ENCODE peak calls at places on chromosomes 4 and X, in seven cellular contexts. C is H9, W is H1, K is IMR-90, V is trophoblast cell, D is mesendoderm, U is neuronal stem cell. A is an unnamed sample.
A peak's percentile ranks its signal among the peaks of the same experiment; 100 is the strongest.

GRCh38 chr4:161132715-161133425 is 1030.9 kb downstream of the FSTL5 start:
- DNase-seq in U (no peak), V (no peak), W (no peak), K (no peak), D (no peak), C (no peak), A (no peak)

GRCh38 chr4:165332502-165332901 is 5.0 kb downstream of the MSMO1 start:
- DNase-seq in C (no peak), K (no peak), V (no peak), U (no peak), D (no peak), W (no peak), A (no peak)

GRCh38 chr4:129355529-129355928 is 259.6 kb downstream of the C4orf33 start:
- DNase-seq in U (no peak), K (no peak), D (peak; percentile 54), C (no peak), W (no peak), V (peak; percentile 12), A (no peak)

GRCh38 chr4:19739101-19739651 is 512.5 kb upstream of the SLIT2 start:
- DNase-seq in D (peak; percentile 7), C (no peak), U (no peak), V (peak; percentile 0), K (peak; percentile 95), W (no peak), A (peak; percentile 88)

GRCh38 chr4:145937990-145938611 is 522 bp downstream of the ZNF827 start:
- DNase-seq in W (peak; percentile 48), U (peak; percentile 36), D (peak; percentile 92), V (no peak), C (no peak), K (peak; percentile 27), A (peak; percentile 59)

GRCh38 chr4:185772391-185773093 is 39.5 kb downstream of the SORBS2 start:
- DNase-seq in C (no peak), D (no peak), K (no peak), V (no peak), W (no peak), U (no peak), A (no peak)

GRCh38 chr4:186554485-186554884 is 882 bp downstream of the MTNR1A start:
- DNase-seq in D (peak; percentile 82), W (no peak), U (no peak), K (no peak), C (peak; percentile 78), V (no peak), A (no peak)

GRCh38 chrX:132631579-132632232 is 142.9 kb upstream of the MBNL3 start:
- DNase-seq in K (peak; percentile 40), U (no peak), W (no peak), C (no peak), D (peak; percentile 41), V (no peak), A (peak; percentile 51)

DNA sequence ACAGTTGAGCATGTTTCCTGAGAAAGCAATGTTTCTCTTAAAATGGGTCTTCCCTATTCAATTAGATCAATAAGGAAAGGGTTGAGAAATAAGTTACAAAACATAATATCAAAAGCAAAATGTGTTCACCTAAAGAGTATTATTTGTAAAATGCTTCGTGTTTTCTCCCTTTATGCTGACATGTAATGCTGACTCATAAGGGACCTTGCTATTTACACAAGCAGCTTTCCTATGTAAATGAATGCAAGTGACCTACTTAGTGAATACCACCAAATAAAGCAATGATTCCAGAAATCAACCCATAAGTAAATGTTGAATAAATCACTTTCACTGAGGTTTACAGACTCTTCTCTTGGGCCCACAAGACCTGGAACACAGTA is 91.5 kb downstream of the ELOVL6 start:
- DNase-seq in V (no peak), C (no peak), D (peak; percentile 71), K (peak; percentile 85), U (no peak), W (no peak), A (peak; percentile 80)
- H3K9ac ChIP-seq in V (no peak overlapping the region), C (no peak overlapping the region), D (no peak overlapping the region), K (no peak overlapping the region), U (no peak overlapping the region), W (no peak overlapping the region), A (peak overlapping the region; percentile 62)

DNA sequence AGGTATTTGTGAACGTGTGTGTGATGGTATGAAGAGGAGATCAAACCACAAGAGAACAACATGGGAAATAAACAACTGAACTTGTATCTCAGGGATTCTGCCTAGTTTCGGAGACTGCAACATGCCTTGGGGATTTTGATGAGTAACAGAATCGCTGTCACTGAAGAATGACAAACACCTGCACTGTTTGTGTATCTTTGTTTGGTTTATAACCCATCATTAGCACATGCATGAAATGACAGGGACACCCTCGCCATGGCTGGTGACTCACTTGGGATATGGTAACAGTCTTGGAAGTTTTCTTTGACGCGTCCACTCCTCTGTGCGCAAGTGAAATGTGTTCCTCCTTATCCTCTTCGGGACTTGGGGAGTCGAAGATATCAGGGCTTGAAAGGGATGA is 30.3 kb upstream of the MAP3K15 start:
- DNase-seq in V (peak; percentile 51), W (no peak), K (peak; percentile 8), U (no peak), C (no peak), D (no peak), A (peak; percentile 7)
- H2BK5ac ChIP-seq in V (no peak overlapping the region), W (no peak overlapping the region), K (no peak overlapping the region), U (no peak overlapping the region), C (no peak overlapping the region), D (no peak overlapping the region), A (no peak overlapping the region)

DNA sequence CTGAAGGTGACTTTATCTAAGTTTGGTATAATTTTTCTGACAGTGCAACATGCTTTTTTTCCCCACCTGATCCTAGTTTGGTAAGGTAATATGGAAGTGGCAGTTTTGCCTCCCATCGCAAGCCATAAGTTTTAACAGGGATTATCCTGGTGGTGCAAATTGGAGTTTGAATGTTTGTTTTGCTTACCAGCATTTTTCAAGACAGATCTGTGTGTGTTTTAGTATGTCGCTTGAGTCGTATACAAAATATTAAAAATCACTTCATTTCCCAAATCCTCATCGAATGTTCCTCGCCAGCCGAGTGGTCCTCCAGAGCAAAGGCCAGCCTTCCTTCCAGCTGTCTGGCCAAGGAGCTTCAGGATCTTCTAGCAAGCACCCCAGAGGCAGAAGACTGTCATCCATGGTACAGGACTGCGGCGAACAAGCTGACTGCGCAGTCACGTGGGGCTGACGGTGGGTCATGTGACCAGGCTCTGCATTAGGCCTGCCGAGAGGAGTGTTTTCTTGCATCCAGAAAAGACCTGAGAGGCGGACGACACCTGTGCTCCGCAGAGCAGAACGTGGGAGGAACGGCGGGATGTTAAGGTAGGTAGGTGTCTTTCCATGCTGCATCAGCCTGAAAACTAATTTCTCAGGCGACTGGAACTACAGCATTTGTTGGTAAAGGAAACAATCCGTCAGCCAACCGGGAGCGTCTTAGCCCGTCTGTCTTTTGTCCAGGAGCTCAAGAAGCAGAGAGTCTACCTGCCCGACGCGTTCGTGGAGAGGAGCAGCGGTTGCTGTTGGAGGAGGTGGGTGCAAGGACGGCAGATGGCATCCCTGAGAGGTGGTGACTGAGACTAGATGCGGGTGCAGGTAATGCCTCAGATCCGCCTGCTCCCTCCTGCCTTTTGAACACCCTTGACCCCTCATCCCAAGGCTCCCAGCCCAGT is at the start of gene GPRASP3:
- DNase-seq in K (peak; percentile 75), U (peak; percentile 24), W (peak; percentile 74), V (peak; percentile 65), C (no peak), D (peak; percentile 81), A (peak; percentile 74)
- H3K9ac ChIP-seq in K (peak within 1 kb of the TSS; percentile 81), U (peak within 1 kb of the TSS; percentile 81), W (peak within 1 kb of the TSS; percentile 13), V (no peak within 1 kb of the TSS), C (no peak within 1 kb of the TSS), D (peak within 1 kb of the TSS; percentile 72), A (peak within 1 kb of the TSS; percentile 57)

GRCh38 chrX:131040781-131041180 is 17.4 kb upstream of the ARHGAP36 start:
- DNase-seq in V (no peak), D (no peak), K (no peak), U (no peak), W (no peak), C (no peak), A (no peak)
- H2BK5ac ChIP-seq in V (no peak overlapping the region), D (no peak overlapping the region), K (no peak overlapping the region), U (no peak overlapping the region), W (no peak overlapping the region), C (no peak overlapping the region), A (no peak overlapping the region)